ENCODE peak calls at places on chromosomes 4 and X, in eight cellular contexts. One of them, this sample, is unnamed.

GRCh38 chr4:157270108-157270507 is 49.6 kb downstream of the GRIA2 start:
- DNase-seq in astrocyte of the cerebellum: no peak
- DNase-seq in cardiac fibroblast: no peak
- DNase-seq in stimulated activated CD4-positive, alpha-beta T cell treated with anti-CD3 and anti-CD28 coated beads, Interleukin-2, amount 100 ng/mL, for 48 hours: no peak
- DNase-seq in activated CD8-positive, alpha-beta memory T cell treated with anti-CD3 and anti-CD28 coated beads, Interleukin-2, amount 50 U/mL, for 4 hours: no peak
- DNase-seq in substantia nigra: no peak
- DNase-seq in mesenchymal stem cell: no peak
- DNase-seq in sigmoid colon: no peak
- DNase-seq in this sample: no peak

GRCh38 chrX:49277520-49277799 is 7.9 kb downstream of the PPP1R3F start:
- DNase-seq in astrocyte of the cerebellum: no peak
- DNase-seq in cardiac fibroblast: no peak
- DNase-seq in stimulated activated CD4-positive, alpha-beta T cell treated with anti-CD3 and anti-CD28 coated beads, Interleukin-2, amount 100 ng/mL, for 48 hours: no peak
- DNase-seq in activated CD8-positive, alpha-beta memory T cell treated with anti-CD3 and anti-CD28 coated beads, Interleukin-2, amount 50 U/mL, for 4 hours: no peak
- DNase-seq in substantia nigra: no peak
- DNase-seq in mesenchymal stem cell: no peak
- DNase-seq in sigmoid colon: no peak
- DNase-seq in this sample: no peak

GRCh38 chr4:24495388-24495787 is 89.0 kb downstream of the DHX15 start:
- DNase-seq in astrocyte of the cerebellum: no peak
- DNase-seq in cardiac fibroblast: no peak
- DNase-seq in stimulated activated CD4-positive, alpha-beta T cell treated with anti-CD3 and anti-CD28 coated beads, Interleukin-2, amount 100 ng/mL, for 48 hours: no peak
- DNase-seq in activated CD8-positive, alpha-beta memory T cell treated with anti-CD3 and anti-CD28 coated beads, Interleukin-2, amount 50 U/mL, for 4 hours: no peak
- DNase-seq in substantia nigra: no peak
- DNase-seq in mesenchymal stem cell: no peak
- DNase-seq in sigmoid colon: no peak
- DNase-seq in this sample: no peak

GRCh38 chrX:138925330-138925729 is 213.8 kb upstream of the FGF13 start:
- DNase-seq in astrocyte of the cerebellum: peak
- DNase-seq in cardiac fibroblast: peak
- DNase-seq in stimulated activated CD4-positive, alpha-beta T cell treated with anti-CD3 and anti-CD28 coated beads, Interleukin-2, amount 100 ng/mL, for 48 hours: no peak
- DNase-seq in activated CD8-positive, alpha-beta memory T cell treated with anti-CD3 and anti-CD28 coated beads, Interleukin-2, amount 50 U/mL, for 4 hours: no peak
- DNase-seq in substantia nigra: no peak
- DNase-seq in mesenchymal stem cell: peak
- DNase-seq in sigmoid colon: no peak
- DNase-seq in this sample: no peak

GRCh38 chr4:74474345-74475099 is 29.6 kb downstream of the AREG start:
- DNase-seq in astrocyte of the cerebellum: no peak
- DNase-seq in cardiac fibroblast: peak
- DNase-seq in stimulated activated CD4-positive, alpha-beta T cell treated with anti-CD3 and anti-CD28 coated beads, Interleukin-2, amount 100 ng/mL, for 48 hours: no peak
- DNase-seq in activated CD8-positive, alpha-beta memory T cell treated with anti-CD3 and anti-CD28 coated beads, Interleukin-2, amount 50 U/mL, for 4 hours: no peak
- DNase-seq in substantia nigra: no peak
- DNase-seq in mesenchymal stem cell: peak
- DNase-seq in sigmoid colon: no peak
- DNase-seq in this sample: no peak

GRCh38 chr4:138405934-138406567 is 163.9 kb upstream of the SLC7A11 start:
- DNase-seq in astrocyte of the cerebellum: no peak
- DNase-seq in cardiac fibroblast: peak
- DNase-seq in stimulated activated CD4-positive, alpha-beta T cell treated with anti-CD3 and anti-CD28 coated beads, Interleukin-2, amount 100 ng/mL, for 48 hours: no peak
- DNase-seq in activated CD8-positive, alpha-beta memory T cell treated with anti-CD3 and anti-CD28 coated beads, Interleukin-2, amount 50 U/mL, for 4 hours: no peak
- DNase-seq in substantia nigra: no peak
- DNase-seq in mesenchymal stem cell: peak
- DNase-seq in sigmoid colon: no peak
- DNase-seq in this sample: no peak

GRCh38 chrX:129697204-129697829 is 41.5 kb upstream of the XPNPEP2 start:
- DNase-seq in astrocyte of the cerebellum: no peak
- DNase-seq in cardiac fibroblast: no peak
- DNase-seq in stimulated activated CD4-positive, alpha-beta T cell treated with anti-CD3 and anti-CD28 coated beads, Interleukin-2, amount 100 ng/mL, for 48 hours: no peak
- DNase-seq in activated CD8-positive, alpha-beta memory T cell treated with anti-CD3 and anti-CD28 coated beads, Interleukin-2, amount 50 U/mL, for 4 hours: no peak
- DNase-seq in substantia nigra: no peak
- DNase-seq in mesenchymal stem cell: no peak
- DNase-seq in sigmoid colon: no peak
- DNase-seq in this sample: no peak

GRCh38 chrX:645024-645376 is 14.4 kb downstream of the SHOX start:
- DNase-seq in astrocyte of the cerebellum: no peak
- DNase-seq in cardiac fibroblast: no peak
- DNase-seq in stimulated activated CD4-positive, alpha-beta T cell treated with anti-CD3 and anti-CD28 coated beads, Interleukin-2, amount 100 ng/mL, for 48 hours: no peak
- DNase-seq in activated CD8-positive, alpha-beta memory T cell treated with anti-CD3 and anti-CD28 coated beads, Interleukin-2, amount 50 U/mL, for 4 hours: no peak
- DNase-seq in substantia nigra: no peak
- DNase-seq in mesenchymal stem cell: no peak
- DNase-seq in sigmoid colon: no peak
- DNase-seq in this sample: no peak

GRCh38 chr4:126727461-126727860 is 905.3 kb upstream of the INTU start:
- DNase-seq in astrocyte of the cerebellum: no peak
- DNase-seq in cardiac fibroblast: peak
- DNase-seq in stimulated activated CD4-positive, alpha-beta T cell treated with anti-CD3 and anti-CD28 coated beads, Interleukin-2, amount 100 ng/mL, for 48 hours: no peak
- DNase-seq in activated CD8-positive, alpha-beta memory T cell treated with anti-CD3 and anti-CD28 coated beads, Interleukin-2, amount 50 U/mL, for 4 hours: no peak
- DNase-seq in substantia nigra: no peak
- DNase-seq in mesenchymal stem cell: no peak
- DNase-seq in sigmoid colon: no peak
- DNase-seq in this sample: no peak

GRCh38 chrX:68880846-68881513 is 52.2 kb downstream of the EFNB1 start:
- DNase-seq in astrocyte of the cerebellum: no peak
- DNase-seq in cardiac fibroblast: no peak
- DNase-seq in stimulated activated CD4-positive, alpha-beta T cell treated with anti-CD3 and anti-CD28 coated beads, Interleukin-2, amount 100 ng/mL, for 48 hours: no peak
- DNase-seq in activated CD8-positive, alpha-beta memory T cell treated with anti-CD3 and anti-CD28 coated beads, Interleukin-2, amount 50 U/mL, for 4 hours: no peak
- DNase-seq in substantia nigra: no peak
- DNase-seq in mesenchymal stem cell: no peak
- DNase-seq in sigmoid colon: no peak
- DNase-seq in this sample: no peak

GRCh38 chrX:150897371-150898319 is 823 bp downstream of the CD99L2 start:
- DNase-seq in astrocyte of the cerebellum: no peak
- DNase-seq in cardiac fibroblast: peak
- DNase-seq in stimulated activated CD4-positive, alpha-beta T cell treated with anti-CD3 and anti-CD28 coated beads, Interleukin-2, amount 100 ng/mL, for 48 hours: peak
- DNase-seq in activated CD8-positive, alpha-beta memory T cell treated with anti-CD3 and anti-CD28 coated beads, Interleukin-2, amount 50 U/mL, for 4 hours: peak
- DNase-seq in substantia nigra: peak
- DNase-seq in mesenchymal stem cell: peak
- DNase-seq in sigmoid colon: no peak
- DNase-seq in this sample: no peak

GRCh38 chr4:70183168-70183939 is 12.2 kb upstream of the ODAM start:
- DNase-seq in astrocyte of the cerebellum: peak
- DNase-seq in cardiac fibroblast: peak
- DNase-seq in stimulated activated CD4-positive, alpha-beta T cell treated with anti-CD3 and anti-CD28 coated beads, Interleukin-2, amount 100 ng/mL, for 48 hours: peak
- DNase-seq in activated CD8-positive, alpha-beta memory T cell treated with anti-CD3 and anti-CD28 coated beads, Interleukin-2, amount 50 U/mL, for 4 hours: no peak
- DNase-seq in substantia nigra: peak
- DNase-seq in mesenchymal stem cell: peak
- DNase-seq in sigmoid colon: no peak
- DNase-seq in this sample: no peak

GRCh38 chrX:14899607-14900006 is 26.4 kb downstream of the MOSPD2 start:
- DNase-seq in astrocyte of the cerebellum: no peak
- DNase-seq in cardiac fibroblast: peak
- DNase-seq in stimulated activated CD4-positive, alpha-beta T cell treated with anti-CD3 and anti-CD28 coated beads, Interleukin-2, amount 100 ng/mL, for 48 hours: no peak
- DNase-seq in activated CD8-positive, alpha-beta memory T cell treated with anti-CD3 and anti-CD28 coated beads, Interleukin-2, amount 50 U/mL, for 4 hours: no peak
- DNase-seq in substantia nigra: no peak
- DNase-seq in mesenchymal stem cell: peak
- DNase-seq in sigmoid colon: no peak
- DNase-seq in this sample: no peak

GRCh38 chrX:135892781-135893180 is 463 bp downstream of the CT45A10 start:
- DNase-seq in astrocyte of the cerebellum: no peak
- DNase-seq in cardiac fibroblast: no peak
- DNase-seq in stimulated activated CD4-positive, alpha-beta T cell treated with anti-CD3 and anti-CD28 coated beads, Interleukin-2, amount 100 ng/mL, for 48 hours: no peak
- DNase-seq in activated CD8-positive, alpha-beta memory T cell treated with anti-CD3 and anti-CD28 coated beads, Interleukin-2, amount 50 U/mL, for 4 hours: no peak
- DNase-seq in substantia nigra: no peak
- DNase-seq in mesenchymal stem cell: no peak
- DNase-seq in sigmoid colon: no peak
- DNase-seq in this sample: no peak

GRCh38 chrX:39957816-39958561 is 139.8 kb downstream of the BCOR start:
- DNase-seq in astrocyte of the cerebellum: no peak
- DNase-seq in cardiac fibroblast: peak
- DNase-seq in stimulated activated CD4-positive, alpha-beta T cell treated with anti-CD3 and anti-CD28 coated beads, Interleukin-2, amount 100 ng/mL, for 48 hours: no peak
- DNase-seq in activated CD8-positive, alpha-beta memory T cell treated with anti-CD3 and anti-CD28 coated beads, Interleukin-2, amount 50 U/mL, for 4 hours: no peak
- DNase-seq in substantia nigra: no peak
- DNase-seq in mesenchymal stem cell: peak
- DNase-seq in sigmoid colon: no peak
- DNase-seq in this sample: no peak

GRCh38 chr4:336099-336892 is 1.3 kb upstream of the ZNF141 start:
- DNase-seq in astrocyte of the cerebellum: no peak
- DNase-seq in cardiac fibroblast: peak
- DNase-seq in stimulated activated CD4-positive, alpha-beta T cell treated with anti-CD3 and anti-CD28 coated beads, Interleukin-2, amount 100 ng/mL, for 48 hours: no peak
- DNase-seq in activated CD8-positive, alpha-beta memory T cell treated with anti-CD3 and anti-CD28 coated beads, Interleukin-2, amount 50 U/mL, for 4 hours: peak
- DNase-seq in substantia nigra: no peak
- DNase-seq in mesenchymal stem cell: peak
- DNase-seq in sigmoid colon: peak
- DNase-seq in this sample: no peak

GRCh38 chr4:98434816-98435215 is 173.6 kb downstream of the RAP1GDS1 start:
- DNase-seq in astrocyte of the cerebellum: no peak
- DNase-seq in cardiac fibroblast: no peak
- DNase-seq in stimulated activated CD4-positive, alpha-beta T cell treated with anti-CD3 and anti-CD28 coated beads, Interleukin-2, amount 100 ng/mL, for 48 hours: no peak
- DNase-seq in activated CD8-positive, alpha-beta memory T cell treated with anti-CD3 and anti-CD28 coated beads, Interleukin-2, amount 50 U/mL, for 4 hours: no peak
- DNase-seq in substantia nigra: no peak
- DNase-seq in mesenchymal stem cell: no peak
- DNase-seq in sigmoid colon: no peak
- DNase-seq in this sample: no peak

GRCh38 chrX:48617542-48618340 is 20.4 kb downstream of the WDR13 start:
- DNase-seq in astrocyte of the cerebellum: peak
- DNase-seq in cardiac fibroblast: peak
- DNase-seq in stimulated activated CD4-positive, alpha-beta T cell treated with anti-CD3 and anti-CD28 coated beads, Interleukin-2, amount 100 ng/mL, for 48 hours: no peak
- DNase-seq in activated CD8-positive, alpha-beta memory T cell treated with anti-CD3 and anti-CD28 coated beads, Interleukin-2, amount 50 U/mL, for 4 hours: no peak
- DNase-seq in substantia nigra: no peak
- DNase-seq in mesenchymal stem cell: no peak
- DNase-seq in sigmoid colon: peak
- DNase-seq in this sample: peak

GRCh38 chr4:184039963-184040383 is 134.9 kb downstream of the STOX2 start:
- DNase-seq in astrocyte of the cerebellum: no peak
- DNase-seq in cardiac fibroblast: no peak
- DNase-seq in stimulated activated CD4-positive, alpha-beta T cell treated with anti-CD3 and anti-CD28 coated beads, Interleukin-2, amount 100 ng/mL, for 48 hours: no peak
- DNase-seq in activated CD8-positive, alpha-beta memory T cell treated with anti-CD3 and anti-CD28 coated beads, Interleukin-2, amount 50 U/mL, for 4 hours: no peak
- DNase-seq in substantia nigra: no peak
- DNase-seq in mesenchymal stem cell: no peak
- DNase-seq in sigmoid colon: no peak
- DNase-seq in this sample: no peak

GRCh38 chr4:83757121-83757621 is 221.3 kb downstream of the GPAT3 start:
- DNase-seq in astrocyte of the cerebellum: no peak
- DNase-seq in cardiac fibroblast: no peak
- DNase-seq in stimulated activated CD4-positive, alpha-beta T cell treated with anti-CD3 and anti-CD28 coated beads, Interleukin-2, amount 100 ng/mL, for 48 hours: no peak
- DNase-seq in activated CD8-positive, alpha-beta memory T cell treated with anti-CD3 and anti-CD28 coated beads, Interleukin-2, amount 50 U/mL, for 4 hours: no peak
- DNase-seq in substantia nigra: no peak
- DNase-seq in mesenchymal stem cell: peak
- DNase-seq in sigmoid colon: no peak
- DNase-seq in this sample: no peak

GRCh38 chr4:4726051-4726450 is 133.4 kb upstream of the MSX1 start:
- DNase-seq in astrocyte of the cerebellum: no peak
- DNase-seq in cardiac fibroblast: peak
- DNase-seq in stimulated activated CD4-positive, alpha-beta T cell treated with anti-CD3 and anti-CD28 coated beads, Interleukin-2, amount 100 ng/mL, for 48 hours: no peak
- DNase-seq in activated CD8-positive, alpha-beta memory T cell treated with anti-CD3 and anti-CD28 coated beads, Interleukin-2, amount 50 U/mL, for 4 hours: no peak
- DNase-seq in substantia nigra: no peak
- DNase-seq in mesenchymal stem cell: no peak
- DNase-seq in sigmoid colon: no peak
- DNase-seq in this sample: no peak

GRCh38 chr4:74682567-74683359 is 111.6 kb downstream of the BTC start:
- DNase-seq in astrocyte of the cerebellum: peak
- DNase-seq in cardiac fibroblast: peak
- DNase-seq in stimulated activated CD4-positive, alpha-beta T cell treated with anti-CD3 and anti-CD28 coated beads, Interleukin-2, amount 100 ng/mL, for 48 hours: no peak
- DNase-seq in activated CD8-positive, alpha-beta memory T cell treated with anti-CD3 and anti-CD28 coated beads, Interleukin-2, amount 50 U/mL, for 4 hours: no peak
- DNase-seq in substantia nigra: no peak
- DNase-seq in mesenchymal stem cell: peak
- DNase-seq in sigmoid colon: no peak
- DNase-seq in this sample: no peak

GRCh38 chr4:88006956-88007303 is 505 bp upstream of the PKD2 start:
- DNase-seq in astrocyte of the cerebellum: no peak
- DNase-seq in cardiac fibroblast: peak
- DNase-seq in stimulated activated CD4-positive, alpha-beta T cell treated with anti-CD3 and anti-CD28 coated beads, Interleukin-2, amount 100 ng/mL, for 48 hours: no peak
- DNase-seq in activated CD8-positive, alpha-beta memory T cell treated with anti-CD3 and anti-CD28 coated beads, Interleukin-2, amount 50 U/mL, for 4 hours: no peak
- DNase-seq in substantia nigra: no peak
- DNase-seq in mesenchymal stem cell: no peak
- DNase-seq in sigmoid colon: peak
- DNase-seq in this sample: no peak

GRCh38 chr4:165625281-165625680 is 246.5 kb downstream of the CPE start:
- DNase-seq in astrocyte of the cerebellum: no peak
- DNase-seq in cardiac fibroblast: peak
- DNase-seq in stimulated activated CD4-positive, alpha-beta T cell treated with anti-CD3 and anti-CD28 coated beads, Interleukin-2, amount 100 ng/mL, for 48 hours: no peak
- DNase-seq in activated CD8-positive, alpha-beta memory T cell treated with anti-CD3 and anti-CD28 coated beads, Interleukin-2, amount 50 U/mL, for 4 hours: no peak
- DNase-seq in substantia nigra: no peak
- DNase-seq in mesenchymal stem cell: no peak
- DNase-seq in sigmoid colon: no peak
- DNase-seq in this sample: no peak

GRCh38 chr4:183139972-183140570 is 41.0 kb downstream of the WWC2 start:
- DNase-seq in astrocyte of the cerebellum: no peak
- DNase-seq in cardiac fibroblast: no peak
- DNase-seq in stimulated activated CD4-positive, alpha-beta T cell treated with anti-CD3 and anti-CD28 coated beads, Interleukin-2, amount 100 ng/mL, for 48 hours: no peak
- DNase-seq in activated CD8-positive, alpha-beta memory T cell treated with anti-CD3 and anti-CD28 coated beads, Interleukin-2, amount 50 U/mL, for 4 hours: no peak
- DNase-seq in substantia nigra: no peak
- DNase-seq in mesenchymal stem cell: no peak
- DNase-seq in sigmoid colon: no peak
- DNase-seq in this sample: no peak

GRCh38 chrX:1281511-1281910 is 12.9 kb downstream of the CSF2RA start:
- DNase-seq in astrocyte of the cerebellum: no peak
- DNase-seq in cardiac fibroblast: peak
- DNase-seq in stimulated activated CD4-positive, alpha-beta T cell treated with anti-CD3 and anti-CD28 coated beads, Interleukin-2, amount 100 ng/mL, for 48 hours: no peak
- DNase-seq in activated CD8-positive, alpha-beta memory T cell treated with anti-CD3 and anti-CD28 coated beads, Interleukin-2, amount 50 U/mL, for 4 hours: no peak
- DNase-seq in substantia nigra: no peak
- DNase-seq in mesenchymal stem cell: peak
- DNase-seq in sigmoid colon: no peak
- DNase-seq in this sample: no peak

GRCh38 chr4:90995996-90996395 is 868.8 kb downstream of the CCSER1 start:
- DNase-seq in astrocyte of the cerebellum: no peak
- DNase-seq in cardiac fibroblast: no peak
- DNase-seq in stimulated activated CD4-positive, alpha-beta T cell treated with anti-CD3 and anti-CD28 coated beads, Interleukin-2, amount 100 ng/mL, for 48 hours: no peak
- DNase-seq in activated CD8-positive, alpha-beta memory T cell treated with anti-CD3 and anti-CD28 coated beads, Interleukin-2, amount 50 U/mL, for 4 hours: no peak
- DNase-seq in substantia nigra: no peak
- DNase-seq in mesenchymal stem cell: no peak
- DNase-seq in sigmoid colon: no peak
- DNase-seq in this sample: no peak

GRCh38 chrX:69097451-69098236 is 67.6 kb downstream of the PJA1 start:
- DNase-seq in astrocyte of the cerebellum: no peak
- DNase-seq in cardiac fibroblast: no peak
- DNase-seq in stimulated activated CD4-positive, alpha-beta T cell treated with anti-CD3 and anti-CD28 coated beads, Interleukin-2, amount 100 ng/mL, for 48 hours: no peak
- DNase-seq in activated CD8-positive, alpha-beta memory T cell treated with anti-CD3 and anti-CD28 coated beads, Interleukin-2, amount 50 U/mL, for 4 hours: no peak
- DNase-seq in substantia nigra: no peak
- DNase-seq in mesenchymal stem cell: no peak
- DNase-seq in sigmoid colon: no peak
- DNase-seq in this sample: no peak

GRCh38 chr4:6942238-6942800 is 32.7 kb downstream of the TBC1D14 start:
- DNase-seq in astrocyte of the cerebellum: peak
- DNase-seq in cardiac fibroblast: peak
- DNase-seq in stimulated activated CD4-positive, alpha-beta T cell treated with anti-CD3 and anti-CD28 coated beads, Interleukin-2, amount 100 ng/mL, for 48 hours: no peak
- DNase-seq in activated CD8-positive, alpha-beta memory T cell treated with anti-CD3 and anti-CD28 coated beads, Interleukin-2, amount 50 U/mL, for 4 hours: peak
- DNase-seq in substantia nigra: no peak
- DNase-seq in mesenchymal stem cell: peak
- DNase-seq in sigmoid colon: no peak
- DNase-seq in this sample: no peak

This sample was measured in cardiac septum.